ENCODE peak calls at places on chromosomes 5 and 9, in six cellular contexts. One of them, this sample, is unnamed.

GRCh38 chr9:99822596-99823391 is 1.1 kb downstream of the NR4A3 start:
- DNase-seq in BE2C: peak; percentile 54
- DNase-seq in cardiac muscle cell: peak; percentile 63
- DNase-seq in CD8-positive, alpha-beta memory T cell: peak; percentile 68
- DNase-seq in A549: peak; percentile 62
- DNase-seq in uterus: peak; percentile 37
- DNase-seq in this sample: peak; percentile 42

GRCh38 chr5:33167541-33167940 is 273.2 kb upstream of the TARS1 start:
- DNase-seq in CD8-positive, alpha-beta memory T cell: no peak
- DNase-seq in BE2C: no peak
- DNase-seq in cardiac muscle cell: no peak
- DNase-seq in uterus: no peak
- DNase-seq in A549: no peak
- DNase-seq in this sample: no peak

GRCh38 chr9:128819716-128820664 is 1.7 kb downstream of the ENDOG start:
- DNase-seq in A549: no peak
- DNase-seq in cardiac muscle cell: peak; percentile 22
- DNase-seq in CD8-positive, alpha-beta memory T cell: no peak
- DNase-seq in uterus: peak; percentile 75
- DNase-seq in BE2C: peak; percentile 89
- DNase-seq in this sample: no peak

GRCh38 chr5:38297830-38298608 is 39.7 kb downstream of the EGFLAM start:
- DNase-seq in A549: no peak
- DNase-seq in CD8-positive, alpha-beta memory T cell: no peak
- DNase-seq in uterus: peak; percentile 33
- DNase-seq in cardiac muscle cell: no peak
- DNase-seq in BE2C: no peak
- DNase-seq in this sample: no peak

GRCh38 chr9:16884952-16885513 is 14.6 kb upstream of the BNC2 start:
- DNase-seq in CD8-positive, alpha-beta memory T cell: peak; percentile 9
- DNase-seq in cardiac muscle cell: no peak
- DNase-seq in BE2C: no peak
- DNase-seq in uterus: no peak
- DNase-seq in A549: no peak
- DNase-seq in this sample: no peak

GRCh38 chr5:43033845-43034590 is 6.1 kb downstream of the ANXA2R start:
- DNase-seq in uterus: no peak
- DNase-seq in cardiac muscle cell: no peak
- DNase-seq in CD8-positive, alpha-beta memory T cell: no peak
- DNase-seq in BE2C: peak; percentile 25
- DNase-seq in A549: no peak
- DNase-seq in this sample: no peak

GRCh38 chr5:102937916-102938315 is 182.0 kb downstream of the GIN1 start:
- DNase-seq in cardiac muscle cell: no peak
- DNase-seq in uterus: no peak
- DNase-seq in A549: no peak
- DNase-seq in BE2C: no peak
- DNase-seq in CD8-positive, alpha-beta memory T cell: no peak
- DNase-seq in this sample: no peak

GRCh38 chr9:9963861-9964260 is 648.9 kb downstream of the PTPRD start:
- DNase-seq in CD8-positive, alpha-beta memory T cell: no peak
- DNase-seq in uterus: no peak
- DNase-seq in BE2C: no peak
- DNase-seq in A549: no peak
- DNase-seq in cardiac muscle cell: no peak
- DNase-seq in this sample: no peak

GRCh38 chr9:4839470-4839912 is 46.7 kb downstream of the RCL1 start:
- DNase-seq in uterus: no peak
- DNase-seq in BE2C: no peak
- DNase-seq in CD8-positive, alpha-beta memory T cell: no peak
- DNase-seq in A549: no peak
- DNase-seq in cardiac muscle cell: no peak
- DNase-seq in this sample: no peak

GRCh38 chr9:134162926-134163373 is 1.4 kb downstream of the RNU6ATAC start:
- DNase-seq in cardiac muscle cell: no peak
- DNase-seq in uterus: no peak
- DNase-seq in BE2C: no peak
- DNase-seq in A549: no peak
- DNase-seq in CD8-positive, alpha-beta memory T cell: no peak
- DNase-seq in this sample: no peak

GRCh38 chr9:109918359-109919163 is 138.6 kb downstream of the PALM2AKAP2 start:
- DNase-seq in BE2C: no peak
- DNase-seq in cardiac muscle cell: no peak
- DNase-seq in A549: no peak
- DNase-seq in uterus: no peak
- DNase-seq in CD8-positive, alpha-beta memory T cell: no peak
- DNase-seq in this sample: no peak

GRCh38 chr5:53479045-53479655 is 1.3 kb upstream of the FST start:
- DNase-seq in cardiac muscle cell: no peak
- DNase-seq in A549: no peak
- DNase-seq in BE2C: no peak
- DNase-seq in CD8-positive, alpha-beta memory T cell: no peak
- DNase-seq in uterus: no peak
- DNase-seq in this sample: no peak

GRCh38 chr9:17688834-17689233 is 110.0 kb downstream of the SH3GL2 start:
- DNase-seq in CD8-positive, alpha-beta memory T cell: no peak
- DNase-seq in BE2C: no peak
- DNase-seq in cardiac muscle cell: no peak
- DNase-seq in A549: no peak
- DNase-seq in uterus: no peak
- DNase-seq in this sample: no peak

GRCh38 chr9:131622536-131622935 is 77.2 kb downstream of the PRRT1B start:
- DNase-seq in cardiac muscle cell: no peak
- DNase-seq in uterus: no peak
- DNase-seq in A549: no peak
- DNase-seq in BE2C: no peak
- DNase-seq in CD8-positive, alpha-beta memory T cell: no peak
- DNase-seq in this sample: no peak

GRCh38 chr5:60453186-60453976 is 246.6 kb downstream of the DEPDC1B start:
- DNase-seq in CD8-positive, alpha-beta memory T cell: no peak
- DNase-seq in BE2C: no peak
- DNase-seq in A549: no peak
- DNase-seq in uterus: no peak
- DNase-seq in cardiac muscle cell: no peak
- DNase-seq in this sample: no peak

GRCh38 chr9:81631213-81631745 is 58.1 kb downstream of the TLE1 start:
- DNase-seq in uterus: no peak
- DNase-seq in CD8-positive, alpha-beta memory T cell: no peak
- DNase-seq in BE2C: no peak
- DNase-seq in cardiac muscle cell: no peak
- DNase-seq in A549: no peak
- DNase-seq in this sample: no peak

GRCh38 chr9:78023003-78023741 is 8.4 kb downstream of the GNAQ start:
- DNase-seq in BE2C: no peak
- DNase-seq in uterus: no peak
- DNase-seq in cardiac muscle cell: no peak
- DNase-seq in A549: peak; percentile 53
- DNase-seq in CD8-positive, alpha-beta memory T cell: no peak
- DNase-seq in this sample: no peak

GRCh38 chr5:149839761-149840160 is 104.8 kb downstream of the PDE6A start:
- DNase-seq in CD8-positive, alpha-beta memory T cell: no peak
- DNase-seq in BE2C: no peak
- DNase-seq in uterus: no peak
- DNase-seq in cardiac muscle cell: no peak
- DNase-seq in A549: no peak
- DNase-seq in this sample: no peak

GRCh38 chr9:112038017-112038408 is 137.1 kb downstream of the SUSD1 start:
- DNase-seq in uterus: no peak
- DNase-seq in A549: no peak
- DNase-seq in BE2C: no peak
- DNase-seq in CD8-positive, alpha-beta memory T cell: no peak
- DNase-seq in cardiac muscle cell: no peak
- DNase-seq in this sample: no peak

GRCh38 chr9:123828449-123828848 is 101.5 kb downstream of the DENND1A start:
- DNase-seq in CD8-positive, alpha-beta memory T cell: no peak
- DNase-seq in BE2C: no peak
- DNase-seq in A549: peak; percentile 1
- DNase-seq in uterus: no peak
- DNase-seq in cardiac muscle cell: no peak
- DNase-seq in this sample: no peak

GRCh38 chr9:108815156-108815555 is 40.6 kb downstream of the ACTL7B start:
- DNase-seq in BE2C: no peak
- DNase-seq in A549: no peak
- DNase-seq in cardiac muscle cell: no peak
- DNase-seq in CD8-positive, alpha-beta memory T cell: no peak
- DNase-seq in uterus: no peak
- DNase-seq in this sample: no peak

GRCh38 chr5:42855811-42856210 is 44.1 kb upstream of the SELENOP start:
- DNase-seq in BE2C: no peak
- DNase-seq in CD8-positive, alpha-beta memory T cell: no peak
- DNase-seq in A549: no peak
- DNase-seq in cardiac muscle cell: no peak
- DNase-seq in uterus: no peak
- DNase-seq in this sample: no peak

GRCh38 chr9:101403886-101404285 is 5.2 kb downstream of the ZNF189 start:
- DNase-seq in uterus: no peak
- DNase-seq in A549: no peak
- DNase-seq in cardiac muscle cell: no peak
- DNase-seq in CD8-positive, alpha-beta memory T cell: no peak
- DNase-seq in BE2C: no peak
- DNase-seq in this sample: no peak

GRCh38 chr9:101409079-101409477 is 10.4 kb downstream of the ZNF189 start:
- DNase-seq in A549: peak; percentile 45
- DNase-seq in BE2C: no peak
- DNase-seq in CD8-positive, alpha-beta memory T cell: no peak
- DNase-seq in uterus: no peak
- DNase-seq in cardiac muscle cell: no peak
- DNase-seq in this sample: no peak

DNA sequence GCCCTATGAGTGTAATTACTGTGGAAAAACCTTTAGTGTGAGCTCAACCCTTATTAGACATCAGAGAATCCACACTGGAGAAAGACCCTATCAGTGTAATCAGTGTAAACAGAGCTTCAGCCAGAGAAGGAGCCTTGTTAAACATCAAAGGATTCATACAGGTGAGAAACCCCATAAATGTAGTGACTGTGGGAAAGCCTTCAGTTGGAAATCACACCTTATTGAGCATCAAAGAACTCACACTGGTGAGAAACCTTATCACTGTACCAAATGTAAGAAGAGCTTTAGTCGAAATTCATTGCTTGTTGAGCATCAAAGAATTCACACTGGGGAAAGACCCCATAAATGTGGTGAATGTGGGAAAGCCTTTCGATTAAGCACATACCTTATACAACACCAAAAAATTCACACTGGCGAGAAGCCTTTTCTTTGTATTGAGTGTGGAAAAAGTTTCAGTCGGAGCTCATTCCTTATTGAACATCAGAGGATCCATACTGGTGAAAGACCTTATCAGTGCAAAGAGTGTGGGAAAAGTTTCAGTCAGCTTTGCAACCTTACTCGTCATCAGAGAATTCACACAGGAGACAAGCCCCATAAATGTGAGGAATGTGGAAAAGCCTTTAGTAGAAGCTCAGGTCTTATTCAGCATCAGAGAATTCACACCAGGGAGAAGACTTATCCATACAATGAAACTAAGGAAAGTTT is 9.9 kb downstream of the ZNF189 start:
- DNase-seq in CD8-positive, alpha-beta memory T cell: no peak
- DNase-seq in A549: peak; percentile 27
- DNase-seq in uterus: no peak
- DNase-seq in BE2C: no peak
- DNase-seq in cardiac muscle cell: no peak
- DNase-seq in this sample: no peak
- H3K9me3 ChIP-seq in CD8-positive, alpha-beta memory T cell: peaks cover 52% of the 10 kb centered on the region
- H3K9me3 ChIP-seq in A549: peaks cover 97% of the 10 kb centered on the region
- H3K9me3 ChIP-seq in uterus: peaks cover 12% of the 10 kb centered on the region
- H3K9me3 ChIP-seq in BE2C: peaks cover 24% of the 10 kb centered on the region
- H3K9me3 ChIP-seq in cardiac muscle cell: peaks cover 13% of the 10 kb centered on the region
- H3K9me3 ChIP-seq in this sample: peaks cover 76% of the 10 kb centered on the region

DNA sequence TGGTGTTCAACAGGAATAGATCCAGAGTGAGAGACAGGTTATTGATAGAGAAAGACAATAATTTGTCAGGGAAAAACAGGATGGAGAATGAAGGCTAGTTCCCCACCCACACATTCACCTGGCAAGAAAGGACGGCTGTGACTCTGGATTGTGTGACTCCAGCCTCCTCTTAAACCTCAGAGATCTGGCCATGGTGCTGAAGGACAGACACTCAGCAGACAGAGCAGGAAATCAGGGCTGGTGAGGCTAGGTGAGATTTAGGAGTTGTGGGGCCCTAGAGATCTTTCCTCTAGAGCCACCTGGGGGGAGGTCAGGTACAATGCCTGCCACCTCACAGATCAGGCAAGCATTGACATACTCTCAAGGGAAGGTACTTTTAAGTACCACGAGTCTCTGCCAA is 15.2 kb downstream of the OR1B1 start:
- DNase-seq in cardiac muscle cell: no peak
- DNase-seq in BE2C: no peak
- DNase-seq in uterus: no peak
- DNase-seq in A549: no peak
- DNase-seq in CD8-positive, alpha-beta memory T cell: no peak
- DNase-seq in this sample: no peak
- H3K9me3 ChIP-seq in cardiac muscle cell: no peaks in the 10 kb centered on the region
- H3K9me3 ChIP-seq in BE2C: no peaks in the 10 kb centered on the region
- H3K9me3 ChIP-seq in uterus: no peaks in the 10 kb centered on the region
- H3K9me3 ChIP-seq in A549: no peaks in the 10 kb centered on the region
- H3K9me3 ChIP-seq in CD8-positive, alpha-beta memory T cell: no peaks in the 10 kb centered on the region
- H3K9me3 ChIP-seq in this sample: peaks cover 15% of the 10 kb centered on the region

DNA sequence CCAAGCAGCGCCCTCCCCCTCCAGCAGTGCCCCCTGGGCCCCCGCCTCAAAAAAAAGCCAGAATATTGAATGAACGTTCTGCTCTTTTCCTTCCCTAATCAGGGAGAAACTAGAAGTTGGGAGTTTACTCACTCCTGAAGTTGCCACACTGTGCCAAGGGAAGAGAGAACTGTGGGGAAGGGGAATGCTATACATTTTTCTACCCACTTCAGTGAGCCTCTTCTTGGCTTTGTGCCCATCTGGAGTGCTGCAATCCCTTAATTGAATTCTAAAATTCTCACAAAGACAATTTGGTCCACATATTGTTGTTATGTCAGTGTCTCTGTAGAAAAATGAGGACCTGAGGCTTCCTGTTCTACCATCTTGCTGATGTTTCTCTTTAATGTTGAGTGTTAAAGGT is 443.7 kb downstream of the DIRAS2 start:
- DNase-seq in cardiac muscle cell: no peak
- DNase-seq in A549: no peak
- DNase-seq in BE2C: no peak
- DNase-seq in uterus: no peak
- DNase-seq in CD8-positive, alpha-beta memory T cell: no peak
- DNase-seq in this sample: no peak
- H3K9me3 ChIP-seq in cardiac muscle cell: no peaks in the 10 kb centered on the region
- H3K9me3 ChIP-seq in A549: no peaks in the 10 kb centered on the region
- H3K9me3 ChIP-seq in BE2C: no peaks in the 10 kb centered on the region
- H3K9me3 ChIP-seq in uterus: no peaks in the 10 kb centered on the region
- H3K9me3 ChIP-seq in CD8-positive, alpha-beta memory T cell: no peaks in the 10 kb centered on the region
- H3K9me3 ChIP-seq in this sample: no peaks in the 10 kb centered on the region

DNA sequence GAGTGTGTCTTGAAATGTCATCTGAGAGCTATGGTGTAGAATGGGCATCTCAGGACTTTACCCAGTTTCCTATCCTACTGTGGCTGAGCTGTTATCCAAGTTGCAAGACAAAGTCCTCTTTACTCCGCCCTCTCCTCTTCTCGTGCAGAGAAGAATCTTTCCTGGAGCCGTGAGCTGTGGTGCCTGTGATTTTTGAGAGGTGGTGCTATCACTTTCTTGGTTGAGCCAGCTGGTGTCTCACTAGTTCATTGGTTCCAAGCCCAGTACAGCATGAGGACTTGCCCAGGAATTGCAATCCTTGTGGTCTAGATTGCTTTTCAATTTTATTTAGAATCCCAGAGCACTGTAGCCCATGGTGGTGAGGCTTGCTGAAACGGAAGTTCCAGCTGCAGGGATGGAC is 2300.3 kb downstream of the MAT2B start:
- DNase-seq in CD8-positive, alpha-beta memory T cell: no peak
- DNase-seq in A549: no peak
- DNase-seq in cardiac muscle cell: peak; percentile 21
- DNase-seq in BE2C: no peak
- DNase-seq in uterus: no peak
- DNase-seq in this sample: no peak
- H3K9me3 ChIP-seq in CD8-positive, alpha-beta memory T cell: no peaks in the 10 kb centered on the region
- H3K9me3 ChIP-seq in A549: no peaks in the 10 kb centered on the region
- H3K9me3 ChIP-seq in cardiac muscle cell: no peaks in the 10 kb centered on the region
- H3K9me3 ChIP-seq in BE2C: peaks cover 3% of the 10 kb centered on the region
- H3K9me3 ChIP-seq in uterus: no peaks in the 10 kb centered on the region
- H3K9me3 ChIP-seq in this sample: no peaks in the 10 kb centered on the region

This sample was measured in CD4-positive, alpha-beta T cell.